ENCODE peak calls at places on chromosomes 3 and 15, in five cellular contexts. One of them, this sample, is unnamed.

GRCh38 chr3:173983353-173983752 is 585.8 kb downstream of the NLGN1 start:
- DNase-seq in thoracic aorta: no peak
- DNase-seq in nephron progenitor cell: no peak
- DNase-seq in K562: no peak
- DNase-seq in fibroblast of mammary gland: peak; percentile 40
- DNase-seq in this sample: no peak

GRCh38 chr3:126266291-126266840 is 86.0 kb upstream of the ALDH1L1 start:
- DNase-seq in thoracic aorta: peak; percentile 62
- DNase-seq in nephron progenitor cell: peak; percentile 30
- DNase-seq in K562: no peak
- DNase-seq in fibroblast of mammary gland: peak; percentile 44
- DNase-seq in this sample: no peak

GRCh38 chr3:87082806-87083440 is 92.0 kb upstream of the VGLL3 start:
- DNase-seq in K562: peak; percentile 48
- DNase-seq in thoracic aorta: no peak
- DNase-seq in nephron progenitor cell: peak; percentile 6
- DNase-seq in fibroblast of mammary gland: peak; percentile 78
- DNase-seq in this sample: peak; percentile 48

GRCh38 chr3:171873561-171873960 is 30.4 kb downstream of the TMEM212 start:
- DNase-seq in thoracic aorta: no peak
- DNase-seq in K562: no peak
- DNase-seq in nephron progenitor cell: no peak
- DNase-seq in fibroblast of mammary gland: peak; percentile 78
- DNase-seq in this sample: no peak

GRCh38 chr3:180179562-180179961 is 142.8 kb upstream of the PEX5L start:
- DNase-seq in nephron progenitor cell: no peak
- DNase-seq in K562: no peak
- DNase-seq in thoracic aorta: no peak
- DNase-seq in fibroblast of mammary gland: no peak
- DNase-seq in this sample: no peak

GRCh38 chr3:195119461-195120198 is 151.3 kb downstream of the XXYLT1 start:
- DNase-seq in fibroblast of mammary gland: peak; percentile 67
- DNase-seq in nephron progenitor cell: peak; percentile 33
- DNase-seq in K562: no peak
- DNase-seq in thoracic aorta: no peak
- DNase-seq in this sample: no peak

GRCh38 chr15:89812126-89812846 is 2.4 kb downstream of the ANPEP start:
- DNase-seq in fibroblast of mammary gland: peak; percentile 87
- DNase-seq in K562: no peak
- DNase-seq in thoracic aorta: no peak
- DNase-seq in nephron progenitor cell: no peak
- DNase-seq in this sample: no peak

GRCh38 chr3:159208080-159208479 is 406.2 kb downstream of the MFSD1 start:
- DNase-seq in thoracic aorta: no peak
- DNase-seq in nephron progenitor cell: no peak
- DNase-seq in K562: no peak
- DNase-seq in fibroblast of mammary gland: no peak
- DNase-seq in this sample: no peak

GRCh38 chr15:50247819-50248650 is 17.5 kb downstream of the HDC start:
- DNase-seq in thoracic aorta: no peak
- DNase-seq in nephron progenitor cell: no peak
- DNase-seq in K562: peak; percentile 23
- DNase-seq in fibroblast of mammary gland: no peak
- DNase-seq in this sample: peak; percentile 59

GRCh38 chr15:65908876-65909275 is 39.6 kb downstream of the RAB11A start:
- DNase-seq in fibroblast of mammary gland: no peak
- DNase-seq in nephron progenitor cell: no peak
- DNase-seq in K562: no peak
- DNase-seq in thoracic aorta: no peak
- DNase-seq in this sample: no peak

GRCh38 chr3:81726132-81726531 is 35.3 kb downstream of the GBE1 start:
- DNase-seq in fibroblast of mammary gland: peak; percentile 68
- DNase-seq in thoracic aorta: no peak
- DNase-seq in nephron progenitor cell: no peak
- DNase-seq in K562: no peak
- DNase-seq in this sample: no peak

GRCh38 chr3:41075958-41076357 is 123.3 kb upstream of the CTNNB1 start:
- DNase-seq in nephron progenitor cell: no peak
- DNase-seq in thoracic aorta: no peak
- DNase-seq in K562: peak; percentile 47
- DNase-seq in fibroblast of mammary gland: peak; percentile 24
- DNase-seq in this sample: no peak

GRCh38 chr3:71251156-71251775 is 332.3 kb downstream of the FOXP1 start:
- DNase-seq in fibroblast of mammary gland: peak; percentile 93
- DNase-seq in K562: no peak
- DNase-seq in thoracic aorta: no peak
- DNase-seq in nephron progenitor cell: no peak
- DNase-seq in this sample: no peak

GRCh38 chr3:128703561-128703960 is 22.4 kb upstream of the RAB7A start:
- DNase-seq in thoracic aorta: no peak
- DNase-seq in K562: no peak
- DNase-seq in nephron progenitor cell: no peak
- DNase-seq in fibroblast of mammary gland: no peak
- DNase-seq in this sample: no peak

GRCh38 chr3:87126321-87126720 is 100.8 kb upstream of the CHMP2B start:
- DNase-seq in K562: no peak
- DNase-seq in fibroblast of mammary gland: no peak
- DNase-seq in thoracic aorta: no peak
- DNase-seq in nephron progenitor cell: no peak
- DNase-seq in this sample: no peak

GRCh38 chr15:100114526-100114925 is 227.2 kb downstream of the ADAMTS17 start:
- DNase-seq in fibroblast of mammary gland: peak; percentile 38
- DNase-seq in K562: no peak
- DNase-seq in thoracic aorta: no peak
- DNase-seq in nephron progenitor cell: peak; percentile 47
- DNase-seq in this sample: no peak

GRCh38 chr3:184656991-184657669 is 54.7 kb downstream of the MAGEF1 start:
- DNase-seq in fibroblast of mammary gland: peak; percentile 85
- DNase-seq in nephron progenitor cell: no peak
- DNase-seq in K562: no peak
- DNase-seq in thoracic aorta: no peak
- DNase-seq in this sample: peak; percentile 82

GRCh38 chr3:98902341-98902740 is 846 bp upstream of the DCBLD2 start:
- DNase-seq in thoracic aorta: no peak
- DNase-seq in nephron progenitor cell: no peak
- DNase-seq in fibroblast of mammary gland: no peak
- DNase-seq in K562: no peak
- DNase-seq in this sample: peak; percentile 15

GRCh38 chr3:98901465-98902174 is at the start of gene DCBLD2:
- DNase-seq in K562: peak; percentile 96
- DNase-seq in thoracic aorta: peak; percentile 93
- DNase-seq in fibroblast of mammary gland: peak; percentile 99
- DNase-seq in nephron progenitor cell: peak; percentile 97
- DNase-seq in this sample: peak; percentile 99

GRCh38 chr3:98903705-98904481 is 2.4 kb upstream of the DCBLD2 start:
- DNase-seq in thoracic aorta: no peak
- DNase-seq in fibroblast of mammary gland: no peak
- DNase-seq in nephron progenitor cell: no peak
- DNase-seq in K562: no peak
- DNase-seq in this sample: no peak

GRCh38 chr3:98901032-98901464 is 447 bp downstream of the DCBLD2 start:
- DNase-seq in nephron progenitor cell: peak; percentile 68
- DNase-seq in thoracic aorta: no peak
- DNase-seq in fibroblast of mammary gland: peak; percentile 47
- DNase-seq in K562: peak; percentile 60
- DNase-seq in this sample: peak; percentile 29

DNA sequence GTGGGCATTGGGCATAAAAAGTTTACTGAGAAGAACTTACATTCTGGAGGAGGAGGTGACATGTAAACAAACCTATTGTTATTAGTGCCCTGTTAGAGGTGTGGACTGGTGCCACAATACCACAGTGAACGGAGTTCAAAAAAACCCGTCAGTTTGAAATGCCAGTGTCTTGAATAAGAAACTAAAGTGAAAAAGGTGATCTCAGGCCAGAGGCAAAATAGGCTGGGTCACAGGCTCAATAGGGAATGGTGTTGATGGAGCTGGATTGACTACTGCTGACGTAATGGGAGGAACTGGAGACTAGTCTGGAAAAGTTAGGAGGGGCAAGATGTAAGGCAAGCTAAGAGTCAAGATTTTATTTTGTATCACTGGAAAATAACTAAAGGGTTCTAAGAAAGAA is 1.6 kb upstream of the DCBLD2 start:
- DNase-seq in K562: no peak
- DNase-seq in thoracic aorta: no peak
- DNase-seq in fibroblast of mammary gland: no peak
- DNase-seq in nephron progenitor cell: no peak
- DNase-seq in this sample: no peak
- TF ChIP-seq CTCF in K562: no peak
- TF ChIP-seq CTCF in thoracic aorta: no peak
- TF ChIP-seq CTCF in fibroblast of mammary gland: no peak
- TF ChIP-seq CTCF in nephron progenitor cell: no peak
- TF ChIP-seq CTCF in this sample: no peak

GRCh38 chr3:138114431-138114918 is 933 bp downstream of the DZIP1L start:
- DNase-seq in thoracic aorta: no peak
- DNase-seq in fibroblast of mammary gland: peak; percentile 28
- DNase-seq in K562: no peak
- DNase-seq in nephron progenitor cell: peak; percentile 18
- DNase-seq in this sample: no peak
- TF ChIP-seq CTCF in thoracic aorta: no peak
- TF ChIP-seq CTCF in fibroblast of mammary gland: no peak
- TF ChIP-seq CTCF in K562: no peak
- TF ChIP-seq CTCF in nephron progenitor cell: no peak
- TF ChIP-seq CTCF in this sample: no peak

GRCh38 chr3:185717627-185718330 is 107.1 kb downstream of the IGF2BP2 start:
- DNase-seq in nephron progenitor cell: no peak
- DNase-seq in fibroblast of mammary gland: no peak
- DNase-seq in thoracic aorta: no peak
- DNase-seq in K562: no peak
- DNase-seq in this sample: no peak
- TF ChIP-seq CTCF in nephron progenitor cell: no peak
- TF ChIP-seq CTCF in fibroblast of mammary gland: peak; percentile 2
- TF ChIP-seq CTCF in thoracic aorta: no peak
- TF ChIP-seq CTCF in K562: no peak
- TF ChIP-seq CTCF in this sample: no peak

DNA sequence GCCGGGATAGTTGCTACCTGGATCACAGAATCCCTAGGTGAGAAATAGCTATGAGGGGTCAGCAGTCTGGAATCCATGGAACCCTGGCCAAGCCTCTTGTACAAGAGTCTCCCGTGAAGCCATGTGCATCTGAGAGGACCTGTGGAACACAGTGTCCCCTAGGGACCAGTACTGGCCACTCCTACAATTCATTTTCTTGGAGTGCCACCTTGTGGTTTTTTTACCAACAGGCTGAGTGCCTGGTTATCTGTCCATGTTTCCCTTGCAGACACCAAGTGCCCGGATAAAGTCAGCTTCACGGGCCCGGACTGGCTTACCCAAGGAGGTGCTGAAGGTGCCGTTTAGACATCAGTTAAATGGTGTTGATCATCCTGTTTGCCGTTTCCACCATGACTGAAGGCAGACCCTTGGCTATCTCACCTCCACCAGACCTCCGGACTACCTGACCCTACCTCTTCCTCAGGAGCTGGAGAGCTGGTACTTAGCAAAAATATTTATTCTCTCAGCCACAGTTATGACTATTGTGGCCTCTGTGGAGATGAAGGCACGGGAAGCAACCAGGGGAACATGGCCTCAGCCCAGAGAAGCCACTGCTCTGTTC is 93.9 kb downstream of the RBPMS2 start:
- DNase-seq in fibroblast of mammary gland: peak; percentile 69
- DNase-seq in nephron progenitor cell: peak; percentile 36
- DNase-seq in K562: peak; percentile 73
- DNase-seq in thoracic aorta: no peak
- DNase-seq in this sample: peak; percentile 62
- TF ChIP-seq CTCF in fibroblast of mammary gland: peak; percentile 51
- TF ChIP-seq CTCF in nephron progenitor cell: peak; percentile 51
- TF ChIP-seq CTCF in K562: peak; percentile 99
- TF ChIP-seq CTCF in thoracic aorta: peak; percentile 54
- TF ChIP-seq CTCF in this sample: peak; percentile 55

GRCh38 chr15:70259640-70260066 is 161.9 kb upstream of the TLE3 start:
- DNase-seq in thoracic aorta: no peak
- DNase-seq in K562: peak; percentile 10
- DNase-seq in fibroblast of mammary gland: no peak
- DNase-seq in nephron progenitor cell: no peak
- DNase-seq in this sample: no peak
- TF ChIP-seq CTCF in thoracic aorta: no peak
- TF ChIP-seq CTCF in K562: peak; percentile 21
- TF ChIP-seq CTCF in fibroblast of mammary gland: peak; percentile 9
- TF ChIP-seq CTCF in nephron progenitor cell: no peak
- TF ChIP-seq CTCF in this sample: peak; percentile 23

GRCh38 chr3:48408823-48409281 is 21.0 kb downstream of the PLXNB1 start:
- DNase-seq in K562: peak; percentile 15
- DNase-seq in fibroblast of mammary gland: no peak
- DNase-seq in nephron progenitor cell: no peak
- DNase-seq in thoracic aorta: peak; percentile 1
- DNase-seq in this sample: no peak
- TF ChIP-seq CTCF in K562: peak; percentile 21
- TF ChIP-seq CTCF in fibroblast of mammary gland: no peak
- TF ChIP-seq CTCF in nephron progenitor cell: no peak
- TF ChIP-seq CTCF in thoracic aorta: no peak
- TF ChIP-seq CTCF in this sample: peak; percentile 7

GRCh38 chr15:77649610-77650009 is 16.9 kb upstream of the LINGO1 start:
- DNase-seq in fibroblast of mammary gland: no peak
- DNase-seq in nephron progenitor cell: no peak
- DNase-seq in K562: no peak
- DNase-seq in thoracic aorta: no peak
- DNase-seq in this sample: no peak

GRCh38 chr15:77649019-77649418 is 16.3 kb upstream of the LINGO1 start:
- DNase-seq in nephron progenitor cell: no peak
- DNase-seq in K562: no peak
- DNase-seq in fibroblast of mammary gland: no peak
- DNase-seq in thoracic aorta: no peak
- DNase-seq in this sample: no peak

GRCh38 chr15:77653832-77654480 is 21.2 kb upstream of the LINGO1 start:
- DNase-seq in K562: no peak
- DNase-seq in thoracic aorta: no peak
- DNase-seq in fibroblast of mammary gland: no peak
- DNase-seq in nephron progenitor cell: no peak
- DNase-seq in this sample: no peak

GRCh38 chr15:77647961-77648360 is 15.2 kb upstream of the LINGO1 start:
- DNase-seq in fibroblast of mammary gland: no peak
- DNase-seq in nephron progenitor cell: no peak
- DNase-seq in K562: no peak
- DNase-seq in thoracic aorta: no peak
- DNase-seq in this sample: no peak

DNA sequence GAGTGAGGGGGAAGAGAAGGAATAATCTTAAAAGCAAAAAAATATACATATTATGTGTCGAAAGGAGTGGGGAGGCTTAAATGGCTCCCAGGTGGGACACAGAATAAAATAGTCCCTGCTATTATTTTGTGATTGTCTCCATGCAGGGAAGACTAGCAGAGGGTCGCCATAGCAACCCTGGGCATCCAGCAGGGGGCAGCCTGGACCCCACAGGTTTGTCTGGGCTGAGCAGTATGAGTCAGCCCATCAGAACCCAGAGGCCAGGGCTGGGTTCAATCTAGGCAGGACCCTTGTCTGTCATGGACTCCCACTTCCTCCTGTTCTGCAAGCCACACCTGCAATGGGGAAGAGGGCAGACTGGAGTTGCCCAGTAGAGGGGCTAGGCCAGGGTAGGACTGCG is 17.6 kb upstream of the LINGO1 start:
- DNase-seq in K562: peak; percentile 67
- DNase-seq in nephron progenitor cell: peak; percentile 67
- DNase-seq in thoracic aorta: no peak
- DNase-seq in fibroblast of mammary gland: peak; percentile 25
- DNase-seq in this sample: no peak
- TF ChIP-seq CTCF in K562: peak; percentile 56
- TF ChIP-seq CTCF in nephron progenitor cell: peak; percentile 45
- TF ChIP-seq CTCF in thoracic aorta: no peak
- TF ChIP-seq CTCF in fibroblast of mammary gland: peak; percentile 31
- TF ChIP-seq CTCF in this sample: peak; percentile 28